ENCODE peak calls at places on chromosomes 12 and 14, in nine cellular contexts. M is Peyer's patch, H is upper lobe of right lung, S is lower leg skin, C is tibial artery, G is A549, O is Panc1, T is dorsolateral prefrontal cortex, E is breast epithelium. D is an unnamed sample.

GRCh38 chr12:45615268-45615667 is 114.2 kb upstream of the ARID2 start:
- DNase-seq in S (no peak), T (no peak), C (no peak), H (no peak), M (no peak), O (no peak), G (peak), E (no peak), D (no peak)

GRCh38 chr14:52124791-52125661 is 56.2 kb upstream of the NID2 start:
- DNase-seq in T (no peak), E (no peak), S (no peak), C (no peak), H (no peak), O (no peak), G (peak), M (no peak), D (no peak)

GRCh38 chr14:58749066-58749669 is 111.4 kb downstream of the DACT1 start:
- DNase-seq in H (no peak), T (no peak), M (no peak), O (no peak), C (peak), E (no peak), G (peak), S (no peak), D (peak)

GRCh38 chr12:100225491-100225890 is 24.9 kb downstream of the ACTR6 start:
- DNase-seq in T (no peak), C (no peak), S (no peak), H (no peak), O (no peak), G (no peak), E (no peak), M (no peak), D (no peak)

GRCh38 chr12:82470906-82471512 is 112.7 kb downstream of the METTL25 start:
- DNase-seq in O (no peak), H (no peak), E (no peak), C (no peak), T (no peak), G (no peak), M (no peak), S (no peak), D (no peak)

GRCh38 chr12:121786441-121786825 is 7.1 kb downstream of the RHOF start:
- DNase-seq in H (peak), M (no peak), G (peak), E (peak), S (no peak), O (no peak), T (no peak), C (no peak), D (no peak)

GRCh38 chr14:88323086-88323519 is at the start of gene KCNK10:
- DNase-seq in O (no peak), H (no peak), M (no peak), C (no peak), S (no peak), E (no peak), T (peak), G (no peak), D (no peak)

GRCh38 chr12:21704847-21705246 is 47.2 kb upstream of the LDHB start:
- DNase-seq in C (no peak), M (no peak), G (no peak), O (no peak), E (no peak), T (no peak), S (no peak), H (no peak), D (no peak)

GRCh38 chr14:32567543-32568384 is 238.7 kb downstream of the AKAP6 start:
- DNase-seq in C (no peak), H (no peak), E (no peak), O (no peak), M (no peak), G (no peak), T (no peak), S (no peak), D (no peak)

GRCh38 chr14:23306412-23307145 is at the start of gene BCL2L2:
- DNase-seq in G (peak), S (peak), M (peak), E (peak), T (peak), H (peak), O (no peak), C (peak), D (peak)

GRCh38 chr12:47805417-47805816 is 14.3 kb downstream of the HDAC7 start:
- DNase-seq in T (no peak), C (peak), H (no peak), E (no peak), S (no peak), M (no peak), G (no peak), O (no peak), D (no peak)

GRCh38 chr12:48037267-48037915 is 33.1 kb upstream of the COL2A1 start:
- DNase-seq in S (no peak), C (no peak), H (no peak), O (no peak), M (no peak), G (no peak), E (no peak), T (no peak), D (no peak)

GRCh38 chr12:31756977-31757420 is 28.2 kb upstream of the AMN1 start:
- DNase-seq in G (peak), C (no peak), M (no peak), S (no peak), E (no peak), T (no peak), H (no peak), O (no peak), D (no peak)

GRCh38 chr12:9673404-9674225 is 4.1 kb downstream of the CLEC2D start:
- DNase-seq in M (peak), S (no peak), C (peak), O (no peak), G (peak), H (peak), E (no peak), T (no peak), D (peak)

GRCh38 chr12:48261773-48262172 is 58.7 kb upstream of the OR10AD1 start:
- DNase-seq in S (no peak), G (no peak), M (no peak), T (no peak), O (no peak), H (no peak), E (no peak), C (no peak), D (no peak)

GRCh38 chr12:102757154-102757873 is 159.7 kb downstream of the PAH start:
- DNase-seq in E (peak), G (no peak), C (no peak), S (no peak), T (peak), M (no peak), O (no peak), H (no peak), D (no peak)

GRCh38 chr12:109575683-109576082 is 2.1 kb downstream of the MVK start:
- DNase-seq in H (no peak), T (no peak), M (no peak), E (no peak), S (no peak), O (no peak), C (no peak), G (no peak), D (no peak)

GRCh38 chr12:52796839-52797528 is 1.1 kb upstream of the KRT3 start:
- DNase-seq in G (no peak), S (no peak), O (no peak), T (no peak), H (peak), E (no peak), M (no peak), C (no peak), D (no peak)

GRCh38 chr12:14769462-14769836 is 33.8 kb downstream of the WBP11 start:
- DNase-seq in G (peak), M (peak), H (peak), C (no peak), S (peak), O (no peak), E (peak), T (no peak), D (no peak)

GRCh38 chr14:95700221-95700976 is 13.5 kb downstream of the TCL1A start:
- DNase-seq in G (no peak), M (no peak), E (no peak), C (no peak), O (no peak), S (no peak), T (no peak), H (no peak), D (no peak)

GRCh38 chr12:100793182-100793581 is 1.4 kb upstream of the ANO4 start:
- DNase-seq in G (no peak), M (no peak), H (no peak), C (no peak), O (no peak), E (no peak), T (no peak), S (no peak), D (no peak)

GRCh38 chr12:16385779-16386646 is 38.6 kb downstream of the MGST1 start:
- DNase-seq in C (no peak), G (peak), M (no peak), H (no peak), O (peak), T (peak), E (peak), S (no peak), D (no peak)

GRCh38 chr12:48924617-48925217 is 575 bp downstream of the FKBP11 start:
- DNase-seq in S (no peak), C (no peak), G (peak), T (no peak), E (peak), O (no peak), H (peak), M (peak), D (peak)

GRCh38 chr12:106632797-106633450 is 50.1 kb downstream of the RFX4 start:
- DNase-seq in S (no peak), H (no peak), G (peak), O (no peak), C (no peak), E (no peak), M (no peak), T (no peak), D (no peak)

GRCh38 chr12:69238589-69239285 is 632 bp upstream of the CPSF6 start:
- DNase-seq in M (no peak), E (no peak), G (no peak), S (no peak), T (no peak), H (no peak), C (no peak), O (no peak), D (no peak)

GRCh38 chr14:67319142-67319541 is 40.5 kb downstream of the ATP6V1D start:
- DNase-seq in S (no peak), H (no peak), E (no peak), O (no peak), T (no peak), C (no peak), G (no peak), M (no peak), D (no peak)

GRCh38 chr14:71629765-71630502 is 302.3 kb upstream of the RGS6 start:
- DNase-seq in G (no peak), M (no peak), H (no peak), E (no peak), T (no peak), O (no peak), C (no peak), S (no peak), D (no peak)

GRCh38 chr14:20998674-20999366 is at the start of gene SLC39A2:
- DNase-seq in M (no peak), S (peak), O (no peak), E (peak), G (no peak), C (peak), H (no peak), T (no peak), D (no peak)

GRCh38 chr14:101083564-101084435 is 180.3 kb upstream of the RTL1 start:
- DNase-seq in C (no peak), O (no peak), S (peak), H (peak), M (no peak), T (no peak), G (peak), E (peak), D (no peak)

GRCh38 chr12:111429760-111430417 is 24.2 kb downstream of the SH2B3 start:
- DNase-seq in O (no peak), H (no peak), G (no peak), S (no peak), T (no peak), E (no peak), C (no peak), M (peak), D (peak)

GRCh38 chr12:26786491-26787124 is 46.4 kb downstream of the ITPR2 start:
- DNase-seq in G (no peak), E (no peak), M (no peak), T (no peak), H (no peak), S (no peak), O (no peak), C (no peak), D (no peak)

GRCh38 chr14:91866061-91866460 is 1.3 kb downstream of the TC2N start:
- DNase-seq in E (peak), G (no peak), S (no peak), O (no peak), M (no peak), T (no peak), H (no peak), C (no peak), D (no peak)
- TF ChIP-seq CTCF in E (no peak), G (no peak), S (no peak), O (no peak), M (no peak), T (no peak), H (no peak), C (no peak), D (no peak)

GRCh38 chr14:53381879-53382278 is 228.8 kb upstream of the DDHD1 start:
- DNase-seq in T (no peak), E (no peak), C (no peak), O (no peak), H (no peak), M (no peak), S (no peak), G (no peak), D (no peak)
- H3K4me3 ChIP-seq in T (no peak), E (no peak), C (no peak), O (no peak), H (no peak), M (no peak), S (no peak), G (no peak), D (no peak)

DNA sequence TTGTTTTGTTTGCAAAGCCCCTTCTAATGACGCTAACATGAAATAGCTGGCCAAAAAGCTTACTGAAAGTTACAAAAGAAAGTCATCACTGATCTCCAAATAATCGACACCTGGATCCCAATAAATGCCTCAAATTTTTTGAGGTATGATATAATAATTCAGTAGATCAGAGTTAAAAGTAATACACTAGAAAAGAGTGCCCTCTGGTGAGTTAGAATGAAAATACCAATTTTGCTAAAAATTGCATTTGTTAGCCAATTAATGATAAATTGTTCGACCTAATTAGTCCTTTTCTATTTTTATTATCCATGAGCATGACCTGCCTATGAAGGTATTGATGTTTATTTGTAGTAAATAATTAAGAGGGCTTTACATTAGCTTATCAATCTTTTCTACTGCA is 78.6 kb downstream of the CEP128 start:
- DNase-seq in O (no peak), H (no peak), G (no peak), C (no peak), M (no peak), T (no peak), S (no peak), E (no peak), D (no peak)
- TF ChIP-seq CTCF in O (peak), H (no peak), G (peak), C (no peak), M (no peak), T (peak), S (no peak), E (no peak), D (peak)

GRCh38 chr12:54352022-54352531 is 12.2 kb downstream of the GPR84 start:
- DNase-seq in E (no peak), T (peak), H (peak), C (peak), G (no peak), M (no peak), S (no peak), O (no peak), D (peak)
- H3K4me3 ChIP-seq in E (peak), T (peak), H (no peak), C (peak), G (no peak), M (no peak), S (no peak), O (no peak), D (no peak)

GRCh38 chr14:104135121-104135903 is 3.1 kb upstream of the KIF26A start:
- DNase-seq in S (peak), G (peak), C (peak), T (no peak), H (peak), O (no peak), M (no peak), E (no peak), D (no peak)
- TF ChIP-seq CTCF in S (no peak), G (peak), C (no peak), T (no peak), H (no peak), O (peak), M (no peak), E (no peak), D (no peak)

DNA sequence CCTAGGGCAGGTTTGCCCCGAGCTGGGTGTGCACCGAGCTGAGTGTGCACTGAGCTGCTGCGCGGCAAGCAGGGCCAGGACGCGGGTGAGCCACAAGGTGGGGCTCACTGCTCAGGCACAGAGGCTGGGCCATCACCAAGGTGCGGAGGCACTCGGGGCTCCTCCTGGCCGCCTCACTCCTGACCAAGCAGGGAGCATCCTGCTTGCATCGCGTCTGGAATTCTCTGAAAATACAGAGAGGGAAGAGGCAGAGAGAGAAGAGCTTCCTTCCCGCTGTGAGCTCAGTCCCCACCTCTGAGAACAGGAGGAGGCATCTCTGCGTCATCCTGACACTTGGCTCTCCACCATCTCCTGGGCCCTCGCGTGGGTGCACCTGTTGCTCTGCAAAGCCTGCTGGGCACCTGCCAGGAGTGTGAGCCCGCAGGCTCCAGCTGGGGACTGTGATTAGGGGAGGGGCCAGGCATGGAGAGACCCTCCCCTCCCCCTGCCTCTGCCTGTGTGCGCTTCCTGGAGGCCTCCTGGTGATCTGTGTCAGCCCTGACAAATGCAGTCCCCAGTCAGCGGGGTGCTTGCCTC is 116.3 kb downstream of the GLT1D1 start:
- DNase-seq in E (no peak), M (no peak), T (peak), O (no peak), H (peak), G (peak), C (peak), S (no peak), D (peak)
- H3K4me3 ChIP-seq in E (peak), M (no peak), T (no peak), O (no peak), H (no peak), G (no peak), C (no peak), S (no peak), D (no peak)

DNA sequence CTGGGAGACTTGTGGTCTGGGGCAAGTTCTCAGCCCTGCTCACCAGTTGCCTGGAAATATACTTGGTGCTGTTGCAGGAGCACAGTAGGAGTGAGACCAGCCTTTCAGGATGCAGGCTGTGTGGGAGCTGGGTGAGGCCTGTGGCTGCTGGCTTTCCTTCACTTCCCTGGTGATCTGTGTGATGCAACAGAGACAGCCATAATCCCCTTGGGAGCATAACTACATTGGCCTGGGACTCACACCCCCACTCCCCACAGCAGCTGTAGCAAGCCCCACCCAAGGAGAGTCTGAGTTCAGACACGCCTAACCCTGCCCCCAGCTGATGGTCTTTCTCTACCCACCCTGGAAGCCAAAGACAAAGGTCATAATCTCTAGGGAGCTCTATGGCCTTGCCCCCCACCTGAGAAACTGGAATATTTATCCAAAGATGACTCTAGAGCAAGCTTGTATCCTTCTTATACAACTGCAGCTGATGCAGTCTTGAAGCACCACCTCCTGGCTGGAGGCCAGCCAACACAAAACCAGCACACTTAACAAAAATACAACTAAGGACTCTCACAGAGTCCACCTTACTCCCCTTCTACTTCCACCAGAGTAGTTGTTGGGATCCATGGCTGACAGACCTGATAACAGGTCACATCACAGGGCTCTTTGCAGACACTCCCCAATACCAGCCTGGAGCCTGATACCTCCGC is 190.4 kb upstream of the CPNE8 start:
- DNase-seq in E (no peak), G (no peak), M (no peak), S (no peak), O (no peak), H (no peak), C (no peak), T (no peak), D (no peak)
- TF ChIP-seq CTCF in E (no peak), G (no peak), M (no peak), S (no peak), O (no peak), H (no peak), C (no peak), T (no peak), D (no peak)

GRCh38 chr12:92233346-92234015 is 87.8 kb upstream of the BTG1 start:
- DNase-seq in M (no peak), S (no peak), C (no peak), G (no peak), E (no peak), T (no peak), O (no peak), H (no peak), D (no peak)
- H3K4me3 ChIP-seq in M (no peak), S (no peak), C (no peak), G (no peak), E (no peak), T (no peak), O (no peak), H (no peak), D (no peak)

DNA sequence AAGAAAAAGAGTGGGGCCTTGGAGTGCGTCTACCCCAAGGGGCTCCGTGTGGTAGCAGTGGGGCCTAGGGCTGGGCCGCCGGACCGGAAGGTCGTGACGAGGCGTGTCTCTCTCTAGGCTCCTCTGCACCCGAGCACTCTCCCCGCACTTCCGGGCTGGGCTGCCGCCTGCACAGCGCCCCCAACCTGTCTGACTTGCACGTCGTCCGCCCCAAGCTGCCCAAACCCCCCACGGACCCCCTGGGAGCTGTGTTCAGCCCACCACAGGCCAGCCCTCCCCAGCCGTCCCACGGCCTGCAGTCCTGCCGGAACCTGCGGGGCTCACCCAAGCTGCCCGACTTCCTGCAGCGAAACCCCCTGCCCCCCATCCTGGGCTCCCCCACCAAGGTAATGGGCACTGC is 13.3 kb upstream of the PUS1 start:
- DNase-seq in M (no peak), G (no peak), H (peak), S (no peak), E (no peak), C (no peak), T (no peak), O (no peak), D (peak)
- TF ChIP-seq CTCF in M (no peak), G (no peak), H (no peak), S (no peak), E (no peak), C (no peak), T (no peak), O (no peak), D (no peak)

D was measured in GM06990.